ENCODE peak calls at places on chromosomes 12 and 14, in eight cellular contexts. X is astrocyte, N is A549, W is pancreas, I is adrenal gland, T is upper lobe of right lung, A is tibial artery, E is body of pancreas. V is an unnamed sample.
A peak's percentile ranks its signal among the peaks of the same experiment; 100 is the strongest.

GRCh38 chr12:10595881-10596280 is 17.5 kb downstream of the MAGOHB start:
- DNase-seq in X (no peak), N (no peak), W (no peak), I (no peak), T (no peak), A (no peak), E (no peak), V (no peak)

GRCh38 chr14:57549765-57550420 is 56.2 kb upstream of the CCDC198 start:
- DNase-seq in X (no peak), N (no peak), W (no peak), I (no peak), T (no peak), A (no peak), E (no peak), V (no peak)

GRCh38 chr14:32205984-32206383 is 2.9 kb upstream of the RNU6-8 start:
- DNase-seq in X (no peak), N (no peak), W (no peak), I (no peak), T (no peak), A (no peak), E (no peak), V (no peak)

GRCh38 chr12:79223761-79224160 is 359.2 kb downstream of the SYT1 start:
- DNase-seq in X (no peak), N (no peak), W (no peak), I (no peak), T (no peak), A (no peak), E (no peak), V (no peak)

GRCh38 chr12:63779498-63780481 is at the start of gene RXYLT1:
- DNase-seq in X (peak; percentile 57), N (peak; percentile 74), W (peak; percentile 78), I (peak; percentile 82), T (peak; percentile 94), A (peak; percentile 67), E (peak; percentile 85), V (peak; percentile 82)

GRCh38 chr12:63151898-63152700 is 1.1 kb upstream of the AVPR1A start:
- DNase-seq in X (peak; percentile 16), N (peak; percentile 69), W (peak; percentile 21), I (peak; percentile 58), T (no peak), A (peak; percentile 27), E (peak; percentile 34), V (peak; percentile 39)

GRCh38 chr14:23801766-23802165 is 151.8 kb upstream of the DHRS4 start:
- DNase-seq in X (no peak), N (no peak), W (no peak), I (no peak), T (no peak), A (no peak), E (no peak), V (no peak)

GRCh38 chr12:42482086-42482819 is 107.3 kb downstream of the PRICKLE1 start:
- DNase-seq in X (peak; percentile 61), N (no peak), W (peak; percentile 70), I (peak; percentile 18), T (peak; percentile 78), A (peak; percentile 32), E (peak; percentile 70), V (peak; percentile 57)

GRCh38 chr14:77883479-77884238 is 83.8 kb downstream of the ADCK1 start:
- DNase-seq in X (no peak), N (no peak), W (no peak), I (no peak), T (no peak), A (no peak), E (no peak), V (no peak)

GRCh38 chr12:52009081-52009751 is 2.5 kb downstream of the TAMALIN start:
- DNase-seq in X (no peak), N (no peak), W (no peak), I (no peak), T (no peak), A (no peak), E (no peak), V (no peak)

GRCh38 chr12:19239616-19240234 is 110.2 kb downstream of the PLEKHA5 start:
- DNase-seq in X (peak; percentile 77), N (no peak), W (no peak), I (no peak), T (no peak), A (no peak), E (no peak), V (no peak)
- H3K27ac ChIP-seq in X (peak overlapping the region; percentile 17), N (no peak overlapping the region), W (no peak overlapping the region), I (peak overlapping the region; percentile 10), T (no peak overlapping the region), A (no peak overlapping the region), E (no peak overlapping the region), V (no peak overlapping the region)

DNA sequence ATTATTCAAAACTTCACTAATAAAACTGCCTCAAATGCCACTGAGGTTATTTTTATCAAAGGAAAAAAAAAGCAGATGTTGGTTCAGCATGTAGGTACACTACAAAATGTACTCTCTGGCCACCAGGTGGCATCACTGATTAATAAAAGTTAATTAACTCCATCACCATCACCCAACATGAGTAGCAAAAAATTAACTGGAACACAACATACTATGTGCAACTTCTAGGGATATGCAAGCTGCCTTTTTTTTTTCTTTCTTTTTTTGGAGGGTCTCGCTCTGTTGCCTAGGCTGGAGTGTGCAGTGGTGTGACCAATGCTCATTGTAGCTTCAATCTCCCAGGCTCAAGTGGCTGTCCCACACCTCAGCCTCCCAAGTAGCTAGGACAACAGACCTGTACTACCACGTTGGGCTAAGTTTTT is 43.8 kb upstream of the NR2C1 start:
- DNase-seq in X (peak; percentile 46), N (peak; percentile 65), W (peak; percentile 51), I (peak; percentile 72), T (no peak), A (peak; percentile 67), E (peak; percentile 72), V (peak; percentile 59)
- H3K27ac ChIP-seq in X (no peak overlapping the region), N (peak overlapping the region; percentile 86), W (no peak overlapping the region), I (no peak overlapping the region), T (no peak overlapping the region), A (peak overlapping the region; percentile 57), E (no peak overlapping the region), V (peak overlapping the region; percentile 74)

GRCh38 chr12:9027156-9027555 is 37.8 kb downstream of the KLRG1 start:
- DNase-seq in X (no peak), N (no peak), W (no peak), I (no peak), T (no peak), A (no peak), E (no peak), V (no peak)

GRCh38 chr12:9024512-9024911 is 35.2 kb downstream of the KLRG1 start:
- DNase-seq in X (no peak), N (no peak), W (no peak), I (no peak), T (no peak), A (no peak), E (no peak), V (no peak)

DNA sequence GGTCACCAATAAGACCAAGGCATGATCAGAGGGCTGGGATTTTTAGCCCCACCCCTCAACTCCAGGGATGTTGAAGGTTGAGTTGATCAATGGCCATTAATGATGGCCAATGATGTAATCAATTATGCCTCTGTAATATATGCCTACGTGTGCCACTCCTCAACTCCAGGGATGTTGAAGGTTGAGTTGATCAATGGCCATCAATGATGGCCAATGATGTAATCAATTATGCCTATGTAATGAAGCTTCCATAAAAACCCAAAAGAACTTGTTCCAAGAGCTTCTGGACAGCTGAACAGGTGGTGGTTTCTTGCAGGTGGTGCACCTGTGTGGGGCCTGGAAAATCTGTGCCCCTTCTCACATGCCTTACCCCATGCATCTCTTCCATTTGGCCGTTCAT is 33.2 kb downstream of the KLRG1 start:
- DNase-seq in X (no peak), N (no peak), W (no peak), I (no peak), T (no peak), A (no peak), E (no peak), V (no peak)
- H3K27ac ChIP-seq in X (no peak overlapping the region), N (no peak overlapping the region), W (no peak overlapping the region), I (no peak overlapping the region), T (no peak overlapping the region), A (no peak overlapping the region), E (no peak overlapping the region), V (no peak overlapping the region)

GRCh38 chr14:93295541-93296220 is 37.2 kb downstream of the BTBD7 start:
- DNase-seq in X (no peak), N (no peak), W (no peak), I (no peak), T (no peak), A (no peak), E (no peak), V (no peak)
- H3K27ac ChIP-seq in X (no peak overlapping the region), N (no peak overlapping the region), W (no peak overlapping the region), I (no peak overlapping the region), T (no peak overlapping the region), A (no peak overlapping the region), E (no peak overlapping the region), V (no peak overlapping the region)

DNA sequence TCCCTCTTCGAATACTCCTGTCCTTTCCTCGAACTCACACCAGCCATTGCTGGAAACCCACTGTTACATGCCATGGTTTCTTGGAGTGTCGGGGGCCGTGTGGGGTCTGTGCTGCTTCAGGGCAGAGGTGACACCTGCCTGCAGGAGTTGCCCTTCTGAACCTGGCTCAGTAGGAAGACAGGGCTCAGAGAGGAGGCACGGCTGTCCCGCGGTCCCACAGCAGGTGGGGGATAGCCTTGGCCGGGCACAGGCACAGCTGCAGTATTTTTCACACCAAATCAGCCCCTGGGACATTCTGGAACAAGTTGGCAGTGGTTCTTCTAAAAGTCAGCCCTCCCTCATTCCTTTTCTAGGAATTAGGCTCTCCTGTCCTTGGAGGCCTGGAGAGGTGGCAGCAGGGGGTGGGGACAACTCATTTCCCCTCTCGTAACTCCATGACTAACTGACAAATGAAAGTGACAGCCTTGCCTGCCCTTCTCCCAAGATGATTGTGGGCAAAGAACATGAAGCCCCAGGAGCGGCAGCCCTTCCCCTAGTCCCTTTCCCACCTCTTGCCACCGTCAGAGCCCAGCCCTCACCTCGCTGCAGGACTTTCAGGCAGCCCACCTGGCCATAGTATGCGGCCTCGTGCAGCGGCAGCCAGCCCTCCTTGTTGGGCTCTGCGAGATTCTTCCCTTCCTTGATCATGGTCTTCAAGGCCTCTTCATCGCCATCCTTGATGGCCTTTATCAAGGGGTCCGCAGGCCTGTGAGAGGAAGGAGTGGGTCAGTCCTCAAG is 22.4 kb downstream of the ASB2 start:
- DNase-seq in X (no peak), N (no peak), W (no peak), I (peak; percentile 28), T (no peak), A (no peak), E (no peak), V (no peak)
- H3K27ac ChIP-seq in X (no peak overlapping the region), N (no peak overlapping the region), W (no peak overlapping the region), I (no peak overlapping the region), T (no peak overlapping the region), A (no peak overlapping the region), E (no peak overlapping the region), V (no peak overlapping the region)

GRCh38 chr12:95837240-95838038 is 21.3 kb upstream of the SNRPF start:
- DNase-seq in X (no peak), N (no peak), W (no peak), I (no peak), T (no peak), A (no peak), E (no peak), V (no peak)
- H3K27ac ChIP-seq in X (peak overlapping the region; percentile 60), N (peak overlapping the region; percentile 87), W (no peak overlapping the region), I (no peak overlapping the region), T (peak overlapping the region; percentile 17), A (no peak overlapping the region), E (no peak overlapping the region), V (no peak overlapping the region)